ENCODE peak calls at places on chromosomes 2 and 18, in five cellular contexts. J, U, D, Z and O are unnamed samples. For H3K4me1, the result is how much of the 10 kb centered on the place peaks cover.

GRCh38 chr2:53403836-53404413 is 363.7 kb upstream of the CHAC2 start:
- DNase-seq in J (no peak), U (peak), D (no peak), Z (no peak), O (no peak)

GRCh38 chr18:10123006-10123950 is 209.5 kb downstream of the VAPA start:
- DNase-seq in J (no peak), U (no peak), D (no peak), Z (no peak), O (no peak)

GRCh38 chr2:7324706-7325105 is 407.5 kb downstream of the RNF144A start:
- DNase-seq in J (no peak), U (no peak), D (no peak), Z (no peak), O (no peak)

GRCh38 chr2:110114007-110114591 is 1.5 kb downstream of the MALL start:
- DNase-seq in J (no peak), U (peak), D (no peak), Z (no peak), O (no peak)

GRCh38 chr2:162457021-162457420 is 113.1 kb downstream of the GCA start:
- DNase-seq in J (no peak), U (no peak), D (no peak), Z (no peak), O (no peak)

GRCh38 chr2:173935305-173935704 is 29.9 kb downstream of the SP3 start:
- DNase-seq in J (no peak), U (no peak), D (no peak), Z (no peak), O (no peak)

GRCh38 chr2:105875241-105875640 is 130.5 kb downstream of the NCK2 start:
- DNase-seq in J (no peak), U (no peak), D (no peak), Z (no peak), O (peak)

GRCh38 chr2:35343135-35343534 is 1012.4 kb upstream of the CRIM1 start:
- DNase-seq in J (no peak), U (no peak), D (no peak), Z (no peak), O (peak)

GRCh38 chr2:44371445-44371844 is 9.7 kb downstream of the CAMKMT start:
- DNase-seq in J (no peak), U (no peak), D (no peak), Z (no peak), O (no peak)

GRCh38 chr2:54947596-54948519 is 102.4 kb downstream of the RTN4 start:
- DNase-seq in J (no peak), U (no peak), D (no peak), Z (no peak), O (no peak)

GRCh38 chr2:105175231-105175630 is 66.3 kb upstream of the GPR45 start:
- DNase-seq in J (no peak), U (no peak), D (peak), Z (no peak), O (peak)

GRCh38 chr2:118197011-118197695 is 108.9 kb downstream of the INSIG2 start:
- DNase-seq in J (no peak), U (no peak), D (peak), Z (no peak), O (peak)

GRCh38 chr2:237702439-237703397 is 75.3 kb downstream of the LRRFIP1 start:
- DNase-seq in J (no peak), U (peak), D (peak), Z (peak), O (no peak)

GRCh38 chr2:179467111-179467510 is 202.5 kb upstream of the SESTD1 start:
- DNase-seq in J (no peak), U (peak), D (no peak), Z (no peak), O (no peak)

GRCh38 chr2:69013123-69013836 is at the start of gene ANTXR1:
- DNase-seq in J (no peak), U (peak), D (peak), Z (peak), O (peak)

GRCh38 chr2:83953661-83954060 is 505.4 kb downstream of the SUCLG1 start:
- DNase-seq in J (no peak), U (no peak), D (no peak), Z (no peak), O (no peak)

GRCh38 chr18:35508746-35509338 is 11.1 kb upstream of the INO80C start:
- DNase-seq in J (no peak), U (no peak), D (no peak), Z (no peak), O (no peak)

GRCh38 chr2:198309673-198310280 is 505.4 kb downstream of the PLCL1 start:
- DNase-seq in J (no peak), U (peak), D (peak), Z (peak), O (peak)

GRCh38 chr2:129709030-129709955 is 270.2 kb upstream of the RAB6C start:
- DNase-seq in J (no peak), U (no peak), D (no peak), Z (no peak), O (no peak)

GRCh38 chr2:177588671-177589070 is 196.1 kb downstream of the AGPS start:
- DNase-seq in J (no peak), U (no peak), D (no peak), Z (no peak), O (no peak)

GRCh38 chr18:49723648-49724180 is 89.6 kb downstream of the ACAA2 start:
- DNase-seq in J (no peak), U (peak), D (no peak), Z (no peak), O (peak)

GRCh38 chr2:238159676-238160205 is 971 bp downstream of the ERFE start:
- DNase-seq in J (no peak), U (no peak), D (no peak), Z (no peak), O (no peak)

GRCh38 chr2:46555011-46555410 is 75.6 kb downstream of the TMEM247 start:
- DNase-seq in J (no peak), U (no peak), D (no peak), Z (no peak), O (no peak)

GRCh38 chr2:173075781-173076556 is at the start of gene MAP3K20:
- DNase-seq in J (peak), U (peak), D (peak), Z (peak), O (peak)

GRCh38 chr2:10954856-10955818 is 43.4 kb downstream of the KCNF1 start:
- DNase-seq in J (no peak), U (peak), D (no peak), Z (no peak), O (no peak)

GRCh38 chr2:121297217-121297830 is 12.3 kb upstream of the TFCP2L1 start:
- DNase-seq in J (no peak), U (no peak), D (no peak), Z (no peak), O (peak)

GRCh38 chr2:98810588-98810928 is 79.6 kb upstream of the MGAT4A start:
- DNase-seq in J (no peak), U (no peak), D (no peak), Z (no peak), O (no peak)

GRCh38 chr2:165803123-165803760 is 9.2 kb upstream of the GALNT3 start:
- DNase-seq in J (no peak), U (peak), D (no peak), Z (no peak), O (peak)

GRCh38 chr2:19363474-19363778 is 5.0 kb upstream of the OSR1 start:
- DNase-seq in J (no peak), U (no peak), D (no peak), Z (no peak), O (no peak)

GRCh38 chr2:109129356-109129920 is 433 bp downstream of the SH3RF3 start:
- DNase-seq in J (no peak), U (peak), D (peak), Z (no peak), O (no peak)

DNA sequence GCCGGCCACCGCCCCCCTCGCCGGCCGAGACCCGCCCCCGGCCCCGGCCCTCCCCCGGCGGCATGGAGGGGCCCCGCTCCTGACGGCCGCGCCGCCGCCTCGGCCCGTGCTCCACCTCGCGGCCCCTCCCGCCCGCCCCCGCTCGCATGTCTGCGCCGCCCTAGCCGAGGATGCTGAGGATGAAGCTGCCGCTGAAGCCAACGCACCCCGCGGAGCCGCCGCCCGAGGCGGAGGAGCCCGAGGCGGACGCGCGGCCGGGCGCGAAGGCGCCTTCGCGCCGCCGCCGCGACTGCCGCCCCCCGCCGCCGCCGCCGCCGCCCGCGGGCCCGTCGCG is 397 bp downstream of the ZCCHC2 start:
- DNase-seq in J (no peak), U (no peak), D (no peak), Z (no peak), O (no peak)
- H3K4me3 ChIP-seq in J (peak), U (peak), D (no peak), Z (peak), O (peak)

DNA sequence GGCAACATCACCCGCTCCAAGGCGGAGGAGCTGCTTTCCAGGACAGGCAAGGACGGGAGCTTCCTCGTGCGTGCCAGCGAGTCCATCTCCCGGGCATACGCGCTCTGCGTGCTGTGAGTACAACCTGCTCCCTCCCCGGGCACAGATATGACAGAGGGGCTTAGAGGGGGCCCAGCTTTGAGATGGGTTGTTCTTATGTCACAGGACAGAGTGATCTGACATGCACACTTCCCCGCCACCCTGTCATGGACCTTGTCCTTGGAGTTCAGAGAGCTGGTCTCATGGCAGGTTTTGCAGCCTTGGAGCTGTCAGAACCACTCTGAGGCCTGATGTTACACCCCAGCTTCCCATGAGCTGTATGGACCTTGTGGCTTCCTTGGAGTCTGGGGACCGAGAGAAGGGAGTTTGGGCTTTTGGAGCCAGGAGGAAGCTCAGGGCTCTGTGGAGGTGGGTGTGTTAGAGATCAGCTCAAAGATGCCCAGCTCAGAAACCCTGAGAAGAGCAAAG is 411 bp downstream of the INPP5D start:
- DNase-seq in J (peak), U (no peak), D (peak), Z (no peak), O (no peak)
- H3K4me1 ChIP-seq in J (under half), U (under half), D (under half), Z (under half), O (under half)

DNA sequence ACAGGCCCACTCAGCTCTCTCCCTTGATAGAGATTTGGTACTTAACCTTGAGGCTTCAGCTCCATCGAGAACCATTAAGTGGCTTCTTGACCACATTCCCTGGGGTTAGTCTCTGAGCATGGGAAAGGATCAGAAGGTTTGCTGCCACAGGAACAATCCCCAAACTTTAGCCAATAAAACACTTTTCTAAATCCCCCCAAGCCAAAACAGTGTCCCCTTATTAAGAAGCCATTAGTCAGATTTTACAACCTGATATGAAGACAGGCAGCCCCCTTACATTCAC is 37.7 kb upstream of the SLC8A1 start:
- DNase-seq in J (no peak), U (no peak), D (no peak), Z (no peak), O (no peak)
- H3K4me3 ChIP-seq in J (peak), U (peak), D (peak), Z (peak), O (no peak)

GRCh38 chr2:66477125-66477842 is 42.4 kb downstream of the MEIS1 start:
- DNase-seq in J (no peak), U (no peak), D (no peak), Z (no peak), O (no peak)
- H3K4me1 ChIP-seq in J (under half), U (under half), D (under half), Z (under half), O (under half)

GRCh38 chr18:74399225-74399887 is 57.8 kb downstream of the DIPK1C start:
- DNase-seq in J (no peak), U (no peak), D (no peak), Z (peak), O (no peak)
- H3K4me3 ChIP-seq in J (no peak), U (no peak), D (no peak), Z (peak), O (no peak)